ENCODE peak calls at places on chromosomes 5 and 9, in four cellular contexts. P is breast epithelium; S is stimulated activated CD4-positive, alpha-beta T cell treated with anti-CD3 and anti-CD28 coated beads, Interleukin-2, amount 100 ng/mL, for 48 hours; Z is stimulated activated CD8-positive, alpha-beta memory T cell treated with anti-CD3 and anti-CD28 coated beads, Interleukin-4, amount 100 ng/mL, for 1 hour. G is an unnamed sample.

GRCh38 chr5:54302267-54302687 is 8.1 kb downstream of the ARL15 start:
- DNase-seq in P (no peak), S (no peak), Z (no peak), G (no peak)

GRCh38 chr9:72038408-72038807 is 22.0 kb downstream of the C9orf57 start:
- DNase-seq in P (no peak), S (no peak), Z (no peak), G (no peak)

GRCh38 chr5:683619-684481 is 9.3 kb downstream of the TPPP start:
- DNase-seq in P (peak), S (no peak), Z (no peak), G (no peak)

GRCh38 chr9:82129708-82130107 is 141.1 kb downstream of the SPATA31D1 start:
- DNase-seq in P (no peak), S (no peak), Z (no peak), G (no peak)

GRCh38 chr5:153959134-153959957 is 79.4 kb downstream of the FAM114A2 start:
- DNase-seq in P (no peak), S (no peak), Z (no peak), G (no peak)

GRCh38 chr5:71974165-71974564 is 133.1 kb upstream of the MAP1B start:
- DNase-seq in P (no peak), S (no peak), Z (no peak), G (no peak)

GRCh38 chr5:169911448-169912212 is 68.7 kb downstream of the INSYN2B start:
- DNase-seq in P (no peak), S (no peak), Z (no peak), G (no peak)

GRCh38 chr5:139985733-139986132 is 57.4 kb downstream of the NRG2 start:
- DNase-seq in P (no peak), S (no peak), Z (no peak), G (no peak)

GRCh38 chr5:178256746-178257145 is 24.1 kb upstream of the PHYKPL start:
- DNase-seq in P (no peak), S (no peak), Z (no peak), G (no peak)

GRCh38 chr9:37442556-37442955 is 20.1 kb downstream of the GRHPR start:
- DNase-seq in P (no peak), S (no peak), Z (no peak), G (no peak)

GRCh38 chr5:72387985-72388384 is 67.8 kb downstream of the PTCD2 start:
- DNase-seq in P (no peak), S (no peak), Z (no peak), G (no peak)

GRCh38 chr5:60463179-60463868 is 236.6 kb downstream of the DEPDC1B start:
- DNase-seq in P (no peak), S (no peak), Z (no peak), G (no peak)

GRCh38 chr5:56514246-56514645 is 281.1 kb upstream of the ANKRD55 start:
- DNase-seq in P (no peak), S (no peak), Z (no peak), G (no peak)

GRCh38 chr5:174535691-174536090 is 188.7 kb upstream of the MSX2 start:
- DNase-seq in P (no peak), S (no peak), Z (no peak), G (no peak)

GRCh38 chr5:164672931-164673694 is 1167.7 kb downstream of the MAT2B start:
- DNase-seq in P (no peak), S (no peak), Z (no peak), G (no peak)

GRCh38 chr5:161541-162110 is 29.7 kb upstream of the LRRC14B start:
- DNase-seq in P (peak), S (no peak), Z (no peak), G (no peak)